ENCODE peak calls at places on chromosomes 4 and X, in five cellular contexts. I is sigmoid colon, G is IMR-90, F is tibial nerve, Y is A549. P is an unnamed sample.

GRCh38 chrX:102599950-102600579 is 750 bp downstream of the ARMCX5 start:
- DNase-seq in G (peak), Y (no peak), F (no peak), I (no peak), P (no peak)

GRCh38 chr4:159103406-159104131 is 690 bp downstream of the RAPGEF2 start:
- DNase-seq in Y (peak), F (peak), G (peak), I (peak), P (peak)

GRCh38 chr4:98673978-98674377 is 15.6 kb upstream of the TSPAN5 start:
- DNase-seq in F (no peak), G (peak), I (no peak), Y (no peak), P (no peak)

GRCh38 chrX:103467156-103467555 is 52.1 kb downstream of the RAB40A start:
- DNase-seq in G (peak), Y (no peak), I (no peak), F (no peak), P (no peak)

GRCh38 chr4:184929476-184929875 is 88.8 kb upstream of the HELT start:
- DNase-seq in G (no peak), I (no peak), F (no peak), Y (no peak), P (no peak)

GRCh38 chr4:15295421-15296162 is 132.2 kb upstream of the C1QTNF7 start:
- DNase-seq in Y (no peak), F (no peak), G (no peak), I (no peak), P (no peak)

GRCh38 chr4:71268156-71268555 is 70.7 kb upstream of the SLC4A4 start:
- DNase-seq in Y (no peak), G (peak), F (no peak), I (no peak), P (no peak)

GRCh38 chr4:105637409-105638258 is 70.9 kb downstream of the INTS12 start:
- DNase-seq in I (peak), G (peak), Y (no peak), F (peak), P (peak)

GRCh38 chr4:26474551-26474950 is 15.7 kb downstream of the CCKAR start:
- DNase-seq in I (no peak), F (no peak), Y (no peak), G (no peak), P (peak)

GRCh38 chrX:112147206-112147605 is 64.6 kb upstream of the TRPC5 start:
- DNase-seq in G (peak), Y (peak), F (no peak), I (no peak), P (no peak)

GRCh38 chr4:174522183-174523002 is at the start of gene HPGD:
- DNase-seq in Y (peak), G (no peak), I (peak), F (no peak), P (peak)

GRCh38 chr4:34619531-34620109 is 1624.7 kb downstream of the ARAP2 start:
- DNase-seq in I (no peak), Y (no peak), G (no peak), F (no peak), P (no peak)

GRCh38 chrX:68918202-68918601 is 89.4 kb downstream of the EFNB1 start:
- DNase-seq in G (no peak), Y (no peak), F (no peak), I (no peak), P (no peak)

GRCh38 chrX:51837926-51838325 is 55.5 kb upstream of the MAGED1 start:
- DNase-seq in I (peak), F (peak), G (peak), Y (no peak), P (peak)

GRCh38 chr4:2449051-2449450 is 19.9 kb upstream of the RNF4 start:
- DNase-seq in I (no peak), G (no peak), F (no peak), Y (no peak), P (no peak)

GRCh38 chr4:6633091-6633906 is 7.2 kb upstream of the MRFAP1 start:
- DNase-seq in I (no peak), Y (no peak), G (peak), F (no peak), P (no peak)

GRCh38 chr4:148447672-148448071 is 5.5 kb upstream of the NR3C2 start:
- DNase-seq in F (no peak), I (no peak), Y (no peak), G (no peak), P (no peak)

GRCh38 chrX:103919336-103919682 is 43.1 kb upstream of the TMSB15B start:
- DNase-seq in F (no peak), Y (peak), I (no peak), G (peak), P (no peak)

GRCh38 chrX:34918856-34919255 is 23.7 kb upstream of the FAM47B start:
- DNase-seq in G (peak), I (no peak), F (no peak), Y (peak), P (no peak)

GRCh38 chr4:98352403-98352802 is 91.2 kb downstream of the RAP1GDS1 start:
- DNase-seq in F (no peak), G (no peak), Y (no peak), I (no peak), P (no peak)

GRCh38 chrX:110657073-110657472 is 138.5 kb downstream of the CHRDL1 start:
- DNase-seq in Y (no peak), G (no peak), F (no peak), I (no peak), P (no peak)

GRCh38 chrX:116607766-116608165 is 145.0 kb upstream of the CT83 start:
- DNase-seq in Y (no peak), F (no peak), I (no peak), G (no peak), P (no peak)

GRCh38 chrX:151386838-151387459 is 10.1 kb upstream of the VMA21 start:
- DNase-seq in I (peak), F (no peak), Y (no peak), G (peak), P (no peak)

GRCh38 chrX:149837167-149837566 is 43.8 kb upstream of the MAGEA8 start:
- DNase-seq in I (no peak), G (no peak), F (no peak), Y (no peak), P (no peak)

GRCh38 chr4:182083681-182084410 is 159.4 kb upstream of the TENM3 start:
- DNase-seq in F (no peak), Y (no peak), G (no peak), I (no peak), P (no peak)

GRCh38 chr4:173135241-173135847 is 33.3 kb upstream of the GALNT7 start:
- DNase-seq in G (peak), Y (no peak), I (no peak), F (no peak), P (no peak)

DNA sequence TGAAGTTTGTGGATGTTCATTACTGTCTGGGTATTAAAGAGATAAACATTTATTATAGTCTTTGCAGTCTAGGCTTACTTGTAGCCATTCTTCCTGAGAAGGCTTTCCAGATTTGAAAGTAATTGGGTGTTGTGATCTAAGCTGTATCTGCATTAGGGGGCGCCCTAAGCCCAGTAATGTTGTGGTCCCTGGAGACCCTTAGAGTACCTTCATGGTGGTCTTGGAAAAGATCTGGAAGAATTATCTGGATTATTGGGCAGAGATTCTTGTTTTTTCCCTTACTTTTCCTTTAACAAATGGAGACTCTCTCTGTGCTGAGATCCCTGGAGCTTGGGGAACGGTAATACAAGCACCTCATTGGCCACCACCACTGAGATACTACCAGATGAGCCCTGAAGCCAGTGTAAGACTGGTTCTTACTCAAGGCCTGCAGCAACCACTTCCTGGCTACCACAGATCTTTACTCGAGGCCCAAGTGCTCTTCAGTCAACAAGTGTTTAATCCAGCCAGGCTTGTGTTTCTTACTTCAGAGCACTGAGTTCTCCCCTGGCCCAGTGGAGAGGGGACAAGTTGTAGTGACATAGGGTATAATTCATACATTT is 63.1 kb downstream of the RTL3 start:
- DNase-seq in G (no peak), Y (no peak), I (no peak), F (no peak), P (no peak)
- TF ChIP-seq CTCF in G (peak), Y (no peak), I (no peak), F (no peak), P (no peak)

GRCh38 chr4:152308925-152309324 is 227.0 kb downstream of the FBXW7 start:
- DNase-seq in F (no peak), I (no peak), G (no peak), Y (no peak), P (no peak)
- H3K4me3 ChIP-seq in F (no peak), I (no peak), G (no peak), Y (no peak), P (no peak)

DNA sequence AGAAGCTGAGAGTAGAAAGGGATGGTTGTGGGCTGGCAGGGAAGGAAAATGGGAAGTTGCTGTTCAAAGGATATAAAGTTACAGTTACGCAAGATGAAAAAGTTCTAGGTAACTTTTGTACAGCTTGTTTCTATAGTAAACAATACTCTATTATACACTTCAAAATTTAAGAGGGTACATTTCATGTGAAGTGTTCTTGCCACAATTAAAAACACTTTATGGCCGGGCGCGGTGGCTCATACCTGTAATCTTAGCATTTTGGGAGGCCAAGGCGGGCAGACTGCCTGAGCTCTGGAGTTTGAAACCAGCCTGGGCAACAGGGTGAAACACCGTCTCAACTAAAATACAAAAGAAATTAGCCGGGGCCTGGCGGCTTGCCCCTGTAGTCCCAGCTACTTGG is 623.6 kb downstream of the STIM2 start:
- DNase-seq in F (no peak), G (no peak), I (no peak), Y (no peak), P (no peak)
- TF ChIP-seq POLR2A in F (no peak), G (no peak), I (no peak), Y (no peak), P (no peak)

GRCh38 chrX:96971812-96972211 is 88.1 kb downstream of the RPA4 start:
- DNase-seq in Y (no peak), F (no peak), I (no peak), G (no peak), P (no peak)
- TF ChIP-seq CTCF in Y (no peak), F (no peak), I (no peak), G (no peak), P (no peak)

DNA sequence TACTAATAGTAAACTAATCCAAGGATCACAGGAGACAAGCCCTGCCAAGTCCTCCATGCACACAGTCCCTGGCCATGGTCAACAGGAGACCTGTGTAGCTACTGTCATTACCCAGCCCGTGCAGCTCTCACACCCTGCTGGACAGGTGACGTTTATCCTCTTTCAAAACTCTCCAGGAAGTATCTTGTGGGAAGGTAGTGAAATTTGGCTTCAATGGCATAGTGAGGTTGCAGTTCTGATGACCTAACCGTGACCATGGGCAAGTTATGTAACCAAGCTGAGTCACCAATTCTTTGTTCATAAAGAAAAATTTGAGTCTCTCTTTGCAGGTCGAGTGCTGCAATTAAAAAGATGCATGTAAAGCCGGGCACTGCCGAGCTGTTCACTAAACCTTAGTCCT is 11.3 kb upstream of the SLC2A9 start:
- DNase-seq in Y (no peak), G (peak), I (no peak), F (no peak), P (no peak)
- H3K4me3 ChIP-seq in Y (no peak), G (no peak), I (no peak), F (no peak), P (no peak)

DNA sequence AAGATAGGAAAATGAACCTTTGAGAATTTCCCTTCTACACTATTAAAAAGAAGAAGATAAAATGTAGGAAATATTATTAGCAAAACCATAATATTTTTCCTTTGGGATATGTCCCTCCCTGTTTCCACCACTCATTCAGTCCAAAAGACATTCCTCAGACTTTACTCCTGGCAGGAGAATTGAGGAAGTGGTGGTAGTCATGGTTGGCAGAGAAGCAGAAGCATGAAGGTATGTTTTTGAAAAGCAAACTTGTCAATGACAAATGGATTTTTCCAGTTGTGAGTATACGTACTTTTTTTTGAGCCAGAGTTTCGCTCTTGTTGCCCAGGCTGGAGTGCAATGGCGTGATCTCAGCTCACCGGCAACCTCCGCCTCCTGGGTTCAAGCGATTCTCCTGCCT is 13.7 kb downstream of the STAG2 start:
- DNase-seq in I (no peak), Y (no peak), F (no peak), G (peak), P (no peak)
- TF ChIP-seq POLR2A in I (no peak), Y (no peak), F (no peak), G (no peak), P (no peak)

GRCh38 chr4:132619968-132620367 is 529.1 kb upstream of the PCDH10 start:
- DNase-seq in I (no peak), F (no peak), G (no peak), Y (no peak), P (no peak)

DNA sequence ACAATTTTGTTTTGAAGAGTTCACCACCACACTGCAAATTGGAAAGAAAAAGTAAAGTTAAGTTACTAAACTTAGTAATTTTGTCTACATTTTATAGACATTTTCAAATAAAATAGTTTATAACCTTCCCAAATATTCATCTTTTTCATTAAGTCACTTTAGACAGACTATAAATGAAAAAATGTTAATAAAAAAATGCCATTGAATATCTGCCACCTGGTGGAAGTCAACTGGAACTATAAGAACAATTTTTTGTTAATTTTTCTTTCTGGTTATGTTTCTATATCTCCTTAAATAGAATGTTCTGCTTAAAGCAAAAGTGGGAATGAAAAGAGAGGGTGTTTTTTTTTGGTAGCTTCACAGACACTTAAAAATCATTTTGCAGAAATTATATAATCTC is 534.4 kb upstream of the PCDH10 start:
- DNase-seq in F (no peak), G (peak), I (no peak), Y (no peak), P (no peak)
- TF ChIP-seq CTCF in F (no peak), G (peak), I (no peak), Y (no peak), P (no peak)

DNA sequence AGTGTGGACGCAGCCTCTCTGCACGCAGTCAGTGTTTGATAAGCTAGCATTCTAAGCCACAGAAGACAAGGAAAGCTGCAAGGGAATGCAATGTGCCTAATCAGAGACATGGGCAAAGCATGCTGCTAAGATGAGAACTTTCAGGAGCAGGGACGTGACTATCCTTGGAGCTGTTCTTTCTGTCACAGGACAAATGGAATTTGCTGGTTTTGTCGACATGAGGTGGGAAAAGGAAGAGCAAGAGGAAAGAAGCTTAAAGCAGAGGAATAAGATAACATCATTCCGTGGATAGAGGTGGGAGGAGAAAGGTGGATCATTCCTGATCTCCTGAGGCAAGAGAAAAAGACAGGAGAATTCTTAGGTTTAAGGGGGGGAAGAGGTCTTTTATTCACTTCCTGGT is 33.7 kb downstream of the RBM47 start:
- DNase-seq in Y (no peak), F (no peak), I (no peak), G (no peak), P (no peak)
- H3K4me3 ChIP-seq in Y (no peak), F (no peak), I (no peak), G (no peak), P (no peak)

GRCh38 chr4:8368061-8368481 is 72.5 kb downstream of the ACOX3 start:
- DNase-seq in F (no peak), Y (no peak), G (no peak), I (no peak), P (no peak)
- TF ChIP-seq POLR2A in F (no peak), Y (no peak), G (no peak), I (no peak), P (no peak)

DNA sequence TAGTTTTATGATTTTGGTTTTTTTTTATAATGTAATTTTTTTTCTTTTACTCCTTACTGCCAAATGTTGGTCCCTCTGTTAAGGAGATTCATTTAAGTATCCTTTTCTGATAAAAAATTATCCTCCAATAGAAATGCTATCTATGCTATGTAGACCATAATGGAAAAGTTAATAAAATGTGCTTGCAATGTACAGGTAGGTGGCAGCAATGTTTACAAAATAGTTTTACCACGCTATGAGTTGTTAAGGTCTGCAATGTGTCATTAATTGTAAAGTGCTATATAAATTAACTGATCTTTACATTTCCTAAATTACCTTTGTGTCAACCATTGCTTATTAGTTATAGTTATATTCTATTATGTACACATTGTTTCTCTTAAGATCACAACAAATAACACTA is 3.8 kb upstream of the CENPC start:
- DNase-seq in G (no peak), Y (no peak), I (no peak), F (no peak), P (no peak)
- TF ChIP-seq CTCF in G (peak), Y (peak), I (no peak), F (no peak), P (no peak)